ENCODE peak calls at places on chromosomes 1 and 21, in five cellular contexts. One of them, this sample, is unnamed.

GRCh38 chr1:170765712-170766330 is 101.9 kb downstream of the PRRX1 start:
- DNase-seq in uterus: no peak
- DNase-seq in right lobe of liver: no peak
- DNase-seq in spleen: no peak
- DNase-seq in tibial nerve: peak; percentile 11
- DNase-seq in this sample: no peak

GRCh38 chr1:153985984-153986761 is at the start of gene RAB13:
- DNase-seq in uterus: peak; percentile 88
- DNase-seq in right lobe of liver: peak; percentile 93
- DNase-seq in spleen: peak; percentile 88
- DNase-seq in tibial nerve: peak; percentile 78
- DNase-seq in this sample: peak; percentile 78

GRCh38 chr21:36627242-36627641 is 71.7 kb upstream of the SIM2 start:
- DNase-seq in uterus: no peak
- DNase-seq in right lobe of liver: no peak
- DNase-seq in spleen: no peak
- DNase-seq in tibial nerve: no peak
- DNase-seq in this sample: no peak

GRCh38 chr21:35475768-35476167 is 426.7 kb upstream of the RUNX1 start:
- DNase-seq in uterus: no peak
- DNase-seq in right lobe of liver: no peak
- DNase-seq in spleen: no peak
- DNase-seq in tibial nerve: no peak
- DNase-seq in this sample: peak; percentile 8

GRCh38 chr1:214403431-214403830 is 122.5 kb downstream of the SMYD2 start:
- DNase-seq in uterus: no peak
- DNase-seq in right lobe of liver: no peak
- DNase-seq in spleen: no peak
- DNase-seq in tibial nerve: no peak
- DNase-seq in this sample: no peak

GRCh38 chr1:67843746-67844145 is 10.5 kb upstream of the GNG12 start:
- DNase-seq in uterus: no peak
- DNase-seq in right lobe of liver: no peak
- DNase-seq in spleen: no peak
- DNase-seq in tibial nerve: no peak
- DNase-seq in this sample: no peak

GRCh38 chr1:205631727-205632373 is at the start of gene ELK4:
- DNase-seq in uterus: peak; percentile 98
- DNase-seq in right lobe of liver: peak; percentile 99
- DNase-seq in spleen: peak; percentile 100
- DNase-seq in tibial nerve: peak; percentile 98
- DNase-seq in this sample: peak; percentile 99

GRCh38 chr1:192907545-192908243 is 98.9 kb downstream of the RGS2 start:
- DNase-seq in uterus: no peak
- DNase-seq in right lobe of liver: no peak
- DNase-seq in spleen: no peak
- DNase-seq in tibial nerve: peak; percentile 16
- DNase-seq in this sample: no peak

GRCh38 chr21:36412916-36413315 is 27.7 kb downstream of the CHAF1B start:
- DNase-seq in uterus: no peak
- DNase-seq in right lobe of liver: no peak
- DNase-seq in spleen: no peak
- DNase-seq in tibial nerve: no peak
- DNase-seq in this sample: no peak

GRCh38 chr1:28190996-28191645 is 14.6 kb upstream of the PTAFR start:
- DNase-seq in uterus: no peak
- DNase-seq in right lobe of liver: peak; percentile 40
- DNase-seq in spleen: no peak
- DNase-seq in tibial nerve: no peak
- DNase-seq in this sample: no peak

GRCh38 chr1:98516306-98516705 is 145.2 kb upstream of the SNX7 start:
- DNase-seq in uterus: no peak
- DNase-seq in right lobe of liver: no peak
- DNase-seq in spleen: no peak
- DNase-seq in tibial nerve: no peak
- DNase-seq in this sample: no peak

GRCh38 chr1:2801535-2802291 is at the start of gene TTC34:
- DNase-seq in uterus: no peak
- DNase-seq in right lobe of liver: no peak
- DNase-seq in spleen: peak; percentile 80
- DNase-seq in tibial nerve: no peak
- DNase-seq in this sample: peak; percentile 53

GRCh38 chr1:34911465-34911864 is 18.0 kb downstream of the DLGAP3 start:
- DNase-seq in uterus: no peak
- DNase-seq in right lobe of liver: no peak
- DNase-seq in spleen: no peak
- DNase-seq in tibial nerve: no peak
- DNase-seq in this sample: no peak

GRCh38 chr1:147496571-147496970 is 44.7 kb upstream of the BCL9 start:
- DNase-seq in uterus: peak; percentile 66
- DNase-seq in right lobe of liver: no peak
- DNase-seq in spleen: no peak
- DNase-seq in tibial nerve: peak; percentile 44
- DNase-seq in this sample: no peak

GRCh38 chr1:15951341-15952153 is 24.4 kb downstream of the ZBTB17 start:
- DNase-seq in uterus: no peak
- DNase-seq in right lobe of liver: no peak
- DNase-seq in spleen: peak; percentile 73
- DNase-seq in tibial nerve: no peak
- DNase-seq in this sample: peak; percentile 52

GRCh38 chr1:6373961-6374720 is 19.4 kb downstream of the ACOT7 start:
- DNase-seq in uterus: no peak
- DNase-seq in right lobe of liver: no peak
- DNase-seq in spleen: no peak
- DNase-seq in tibial nerve: no peak
- DNase-seq in this sample: no peak

GRCh38 chr1:244680667-244681066 is 27.7 kb downstream of the DESI2 start:
- DNase-seq in uterus: no peak
- DNase-seq in right lobe of liver: no peak
- DNase-seq in spleen: no peak
- DNase-seq in tibial nerve: no peak
- DNase-seq in this sample: no peak

GRCh38 chr21:42417533-42417932 is 13.8 kb downstream of the UBASH3A start:
- DNase-seq in uterus: no peak
- DNase-seq in right lobe of liver: no peak
- DNase-seq in spleen: no peak
- DNase-seq in tibial nerve: no peak
- DNase-seq in this sample: no peak

GRCh38 chr1:51689643-51690042 is 72.8 kb downstream of the OSBPL9 start:
- DNase-seq in uterus: no peak
- DNase-seq in right lobe of liver: no peak
- DNase-seq in spleen: no peak
- DNase-seq in tibial nerve: no peak
- DNase-seq in this sample: no peak

GRCh38 chr1:45721207-45721606 is 29.2 kb downstream of the IPP start:
- DNase-seq in uterus: no peak
- DNase-seq in right lobe of liver: no peak
- DNase-seq in spleen: no peak
- DNase-seq in tibial nerve: no peak
- DNase-seq in this sample: no peak

GRCh38 chr1:115469703-115470476 is 131.8 kb upstream of the NGF start:
- DNase-seq in uterus: peak; percentile 38
- DNase-seq in right lobe of liver: peak; percentile 58
- DNase-seq in spleen: no peak
- DNase-seq in tibial nerve: peak; percentile 40
- DNase-seq in this sample: peak; percentile 3

GRCh38 chr1:17047924-17048323 is 5.9 kb downstream of the SDHB start:
- DNase-seq in uterus: no peak
- DNase-seq in right lobe of liver: no peak
- DNase-seq in spleen: no peak
- DNase-seq in tibial nerve: no peak
- DNase-seq in this sample: no peak

GRCh38 chr21:15522148-15522547 is 207.6 kb upstream of the USP25 start:
- DNase-seq in uterus: no peak
- DNase-seq in right lobe of liver: no peak
- DNase-seq in spleen: no peak
- DNase-seq in tibial nerve: no peak
- DNase-seq in this sample: no peak

GRCh38 chr1:61241411-61241838 is 159.1 kb downstream of the NFIA start:
- DNase-seq in uterus: peak; percentile 40
- DNase-seq in right lobe of liver: no peak
- DNase-seq in spleen: no peak
- DNase-seq in tibial nerve: peak; percentile 66
- DNase-seq in this sample: no peak

GRCh38 chr1:18954270-18955071 is 2.0 kb downstream of the IFFO2 start:
- DNase-seq in uterus: no peak
- DNase-seq in right lobe of liver: no peak
- DNase-seq in spleen: no peak
- DNase-seq in tibial nerve: no peak
- DNase-seq in this sample: no peak

GRCh38 chr1:232456720-232457119 is 173.2 kb downstream of the SIPA1L2 start:
- DNase-seq in uterus: no peak
- DNase-seq in right lobe of liver: no peak
- DNase-seq in spleen: no peak
- DNase-seq in tibial nerve: no peak
- DNase-seq in this sample: no peak

GRCh38 chr1:50644447-50645105 is 221.3 kb upstream of the DMRTA2 start:
- DNase-seq in uterus: no peak
- DNase-seq in right lobe of liver: no peak
- DNase-seq in spleen: no peak
- DNase-seq in tibial nerve: no peak
- DNase-seq in this sample: no peak

GRCh38 chr1:151574575-151575529 is 34.7 kb downstream of the TUFT1 start:
- DNase-seq in uterus: no peak
- DNase-seq in right lobe of liver: no peak
- DNase-seq in spleen: no peak
- DNase-seq in tibial nerve: no peak
- DNase-seq in this sample: peak; percentile 88

GRCh38 chr1:51346086-51346942 is 16.0 kb upstream of the TTC39A start:
- DNase-seq in uterus: no peak
- DNase-seq in right lobe of liver: no peak
- DNase-seq in spleen: no peak
- DNase-seq in tibial nerve: no peak
- DNase-seq in this sample: peak; percentile 16

DNA sequence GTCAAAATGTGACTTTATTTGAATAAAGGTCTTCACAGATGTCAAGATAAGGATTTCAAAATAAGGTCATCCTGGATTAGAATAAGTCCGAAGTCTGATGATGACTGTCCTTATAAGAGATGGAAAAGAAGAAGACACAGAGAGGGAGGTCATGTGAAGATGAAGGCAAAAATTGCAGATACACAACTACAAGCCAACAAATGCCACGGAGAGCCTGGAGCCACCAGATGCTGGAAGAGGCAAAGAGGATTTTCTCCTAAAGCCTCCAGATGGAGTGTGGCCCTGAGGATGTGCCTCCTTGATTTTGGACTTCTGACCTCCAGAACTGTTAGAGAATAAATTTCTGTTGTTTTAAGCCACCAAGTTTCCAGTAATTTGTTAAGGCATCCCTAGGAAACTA is 31.2 kb downstream of the SLAMF1 start:
- DNase-seq in uterus: no peak
- DNase-seq in right lobe of liver: no peak
- DNase-seq in spleen: no peak
- DNase-seq in tibial nerve: no peak
- DNase-seq in this sample: no peak
- TF ChIP-seq POLR2A in uterus: no peak
- TF ChIP-seq POLR2A in right lobe of liver: no peak
- TF ChIP-seq POLR2A in spleen: no peak
- TF ChIP-seq POLR2A in tibial nerve: no peak
- TF ChIP-seq POLR2A in this sample: no peak

GRCh38 chr21:45306832-45307571 is 19.3 kb upstream of the POFUT2 start:
- DNase-seq in uterus: peak; percentile 87
- DNase-seq in right lobe of liver: peak; percentile 45
- DNase-seq in spleen: peak; percentile 78
- DNase-seq in tibial nerve: peak; percentile 61
- DNase-seq in this sample: no peak
- TF ChIP-seq POLR2A in uterus: no peak
- TF ChIP-seq POLR2A in right lobe of liver: peak; percentile 11
- TF ChIP-seq POLR2A in spleen: no peak
- TF ChIP-seq POLR2A in tibial nerve: no peak
- TF ChIP-seq POLR2A in this sample: no peak

GRCh38 chr1:184636156-184636448 is 118.6 kb downstream of the EDEM3 start:
- DNase-seq in uterus: no peak
- DNase-seq in right lobe of liver: no peak
- DNase-seq in spleen: no peak
- DNase-seq in tibial nerve: peak; percentile 88
- DNase-seq in this sample: no peak

GRCh38 chr1:184633785-184634184 is 120.9 kb downstream of the EDEM3 start:
- DNase-seq in uterus: no peak
- DNase-seq in right lobe of liver: peak; percentile 95
- DNase-seq in spleen: no peak
- DNase-seq in tibial nerve: no peak
- DNase-seq in this sample: no peak

GRCh38 chr1:184637664-184638063 is 117.0 kb downstream of the EDEM3 start:
- DNase-seq in uterus: no peak
- DNase-seq in right lobe of liver: no peak
- DNase-seq in spleen: no peak
- DNase-seq in tibial nerve: no peak
- DNase-seq in this sample: no peak

GRCh38 chr1:184634296-184634695 is 120.4 kb downstream of the EDEM3 start:
- DNase-seq in uterus: no peak
- DNase-seq in right lobe of liver: no peak
- DNase-seq in spleen: no peak
- DNase-seq in tibial nerve: no peak
- DNase-seq in this sample: no peak

GRCh38 chr1:184635347-184636155 is 119.1 kb downstream of the EDEM3 start:
- DNase-seq in uterus: no peak
- DNase-seq in right lobe of liver: no peak
- DNase-seq in spleen: no peak
- DNase-seq in tibial nerve: no peak
- DNase-seq in this sample: no peak
- TF ChIP-seq POLR2A in uterus: no peak
- TF ChIP-seq POLR2A in right lobe of liver: no peak
- TF ChIP-seq POLR2A in spleen: no peak
- TF ChIP-seq POLR2A in tibial nerve: no peak
- TF ChIP-seq POLR2A in this sample: no peak

GRCh38 chr1:8862528-8862927 is 16.0 kb downstream of the ENO1 start:
- DNase-seq in uterus: no peak
- DNase-seq in right lobe of liver: no peak
- DNase-seq in spleen: no peak
- DNase-seq in tibial nerve: no peak
- DNase-seq in this sample: peak; percentile 32

GRCh38 chr1:8863138-8863537 is 15.3 kb downstream of the ENO1 start:
- DNase-seq in uterus: no peak
- DNase-seq in right lobe of liver: no peak
- DNase-seq in spleen: no peak
- DNase-seq in tibial nerve: no peak
- DNase-seq in this sample: no peak

GRCh38 chr1:8858888-8859706 is 19.4 kb downstream of the ENO1 start:
- DNase-seq in uterus: peak; percentile 59
- DNase-seq in right lobe of liver: no peak
- DNase-seq in spleen: no peak
- DNase-seq in tibial nerve: peak; percentile 79
- DNase-seq in this sample: peak; percentile 75

GRCh38 chr1:8858112-8858668 is 20.3 kb downstream of the ENO1 start:
- DNase-seq in uterus: no peak
- DNase-seq in right lobe of liver: no peak
- DNase-seq in spleen: no peak
- DNase-seq in tibial nerve: peak; percentile 26
- DNase-seq in this sample: no peak

GRCh38 chr1:8860738-8861516 is 17.6 kb downstream of the ENO1 start:
- DNase-seq in uterus: no peak
- DNase-seq in right lobe of liver: no peak
- DNase-seq in spleen: no peak
- DNase-seq in tibial nerve: no peak
- DNase-seq in this sample: no peak
- TF ChIP-seq POLR2A in uterus: no peak
- TF ChIP-seq POLR2A in right lobe of liver: no peak
- TF ChIP-seq POLR2A in spleen: no peak
- TF ChIP-seq POLR2A in tibial nerve: no peak
- TF ChIP-seq POLR2A in this sample: no peak